ENCODE peak calls at places on chromosome 22, in five cellular contexts. One of them, this sample, is unnamed.

GRCh38 chr22:19036523-19037273 is 85.5 kb downstream of the DGCR2 start:
- DNase-seq in mesendoderm: peak
- DNase-seq in GM12891: no peak
- DNase-seq in H4: no peak
- DNase-seq in stimulated activated CD8-positive, alpha-beta memory T cell treated with anti-CD3 and anti-CD28 coated beads, Interleukin-7, amount 100 ng/mL, for 1 hour: no peak
- DNase-seq in this sample: no peak

GRCh38 chr22:49925525-49926128 is 7.2 kb downstream of the CRELD2 start:
- DNase-seq in mesendoderm: no peak
- DNase-seq in GM12891: peak
- DNase-seq in H4: no peak
- DNase-seq in stimulated activated CD8-positive, alpha-beta memory T cell treated with anti-CD3 and anti-CD28 coated beads, Interleukin-7, amount 100 ng/mL, for 1 hour: peak
- DNase-seq in this sample: no peak

GRCh38 chr22:24417901-24418641 is 9.3 kb upstream of the ADORA2A start:
- DNase-seq in mesendoderm: no peak
- DNase-seq in GM12891: no peak
- DNase-seq in H4: no peak
- DNase-seq in stimulated activated CD8-positive, alpha-beta memory T cell treated with anti-CD3 and anti-CD28 coated beads, Interleukin-7, amount 100 ng/mL, for 1 hour: no peak
- DNase-seq in this sample: no peak

GRCh38 chr22:29330753-29331152 is 15.3 kb upstream of the RASL10A start:
- DNase-seq in mesendoderm: peak
- DNase-seq in GM12891: no peak
- DNase-seq in H4: no peak
- DNase-seq in stimulated activated CD8-positive, alpha-beta memory T cell treated with anti-CD3 and anti-CD28 coated beads, Interleukin-7, amount 100 ng/mL, for 1 hour: no peak
- DNase-seq in this sample: peak

GRCh38 chr22:49404576-49405199 is 423.0 kb downstream of the BRD1 start:
- DNase-seq in mesendoderm: no peak
- DNase-seq in GM12891: no peak
- DNase-seq in H4: no peak
- DNase-seq in stimulated activated CD8-positive, alpha-beta memory T cell treated with anti-CD3 and anti-CD28 coated beads, Interleukin-7, amount 100 ng/mL, for 1 hour: no peak
- DNase-seq in this sample: no peak

GRCh38 chr22:25953919-25954318 is 211.9 kb downstream of the MYO18B start:
- DNase-seq in mesendoderm: no peak
- DNase-seq in GM12891: no peak
- DNase-seq in H4: no peak
- DNase-seq in stimulated activated CD8-positive, alpha-beta memory T cell treated with anti-CD3 and anti-CD28 coated beads, Interleukin-7, amount 100 ng/mL, for 1 hour: no peak
- DNase-seq in this sample: no peak

GRCh38 chr22:20319041-20319744 is 667 bp downstream of the DGCR6L start:
- DNase-seq in mesendoderm: peak
- DNase-seq in GM12891: no peak
- DNase-seq in H4: peak
- DNase-seq in stimulated activated CD8-positive, alpha-beta memory T cell treated with anti-CD3 and anti-CD28 coated beads, Interleukin-7, amount 100 ng/mL, for 1 hour: no peak
- DNase-seq in this sample: no peak

GRCh38 chr22:47043835-47044721 is 281.6 kb downstream of the TBC1D22A start:
- DNase-seq in mesendoderm: no peak
- DNase-seq in GM12891: no peak
- DNase-seq in H4: no peak
- DNase-seq in stimulated activated CD8-positive, alpha-beta memory T cell treated with anti-CD3 and anti-CD28 coated beads, Interleukin-7, amount 100 ng/mL, for 1 hour: no peak
- DNase-seq in this sample: peak

GRCh38 chr22:35452351-35452781 is 52.4 kb downstream of the MCM5 start:
- DNase-seq in mesendoderm: no peak
- DNase-seq in GM12891: no peak
- DNase-seq in H4: no peak
- DNase-seq in stimulated activated CD8-positive, alpha-beta memory T cell treated with anti-CD3 and anti-CD28 coated beads, Interleukin-7, amount 100 ng/mL, for 1 hour: no peak
- DNase-seq in this sample: no peak

GRCh38 chr22:44389181-44389580 is 76.4 kb upstream of the SHISAL1 start:
- DNase-seq in mesendoderm: no peak
- DNase-seq in GM12891: no peak
- DNase-seq in H4: no peak
- DNase-seq in stimulated activated CD8-positive, alpha-beta memory T cell treated with anti-CD3 and anti-CD28 coated beads, Interleukin-7, amount 100 ng/mL, for 1 hour: no peak
- DNase-seq in this sample: no peak

GRCh38 chr22:40050258-40050657 is 55.5 kb downstream of the FAM83F start:
- DNase-seq in mesendoderm: no peak
- DNase-seq in GM12891: peak
- DNase-seq in H4: no peak
- DNase-seq in stimulated activated CD8-positive, alpha-beta memory T cell treated with anti-CD3 and anti-CD28 coated beads, Interleukin-7, amount 100 ng/mL, for 1 hour: no peak
- DNase-seq in this sample: no peak

GRCh38 chr22:50035131-50035881 is 22.7 kb upstream of the IL17REL start:
- DNase-seq in mesendoderm: no peak
- DNase-seq in GM12891: no peak
- DNase-seq in H4: no peak
- DNase-seq in stimulated activated CD8-positive, alpha-beta memory T cell treated with anti-CD3 and anti-CD28 coated beads, Interleukin-7, amount 100 ng/mL, for 1 hour: no peak
- DNase-seq in this sample: no peak

GRCh38 chr22:41560095-41560487 is 719 bp upstream of the CSDC2 start:
- DNase-seq in mesendoderm: no peak
- DNase-seq in GM12891: no peak
- DNase-seq in H4: no peak
- DNase-seq in stimulated activated CD8-positive, alpha-beta memory T cell treated with anti-CD3 and anti-CD28 coated beads, Interleukin-7, amount 100 ng/mL, for 1 hour: no peak
- DNase-seq in this sample: no peak

GRCh38 chr22:37747715-37748100 is 50.9 kb downstream of the TRIOBP start:
- DNase-seq in mesendoderm: no peak
- DNase-seq in GM12891: no peak
- DNase-seq in H4: no peak
- DNase-seq in stimulated activated CD8-positive, alpha-beta memory T cell treated with anti-CD3 and anti-CD28 coated beads, Interleukin-7, amount 100 ng/mL, for 1 hour: no peak
- DNase-seq in this sample: no peak